ENCODE peak calls at places on chromosomes 16 and 17, in five cellular contexts. B is neuronal stem cell, C is fibroblast of lung, R is progenitor cell of endocrine pancreas, W is brain microvascular endothelial cell. Y is an unnamed sample.

GRCh38 chr16:53913082-53913870 is 209.3 kb downstream of the FTO start:
- DNase-seq in B (no peak), C (peak; percentile 88), R (no peak), W (peak; percentile 96), Y (peak; percentile 94)

GRCh38 chr17:74713199-74713755 is 554 bp upstream of the CD300LF start:
- DNase-seq in B (no peak), C (no peak), R (no peak), W (no peak), Y (no peak)

GRCh38 chr17:38761612-38762011 is 9.1 kb downstream of the PSMB3 start:
- DNase-seq in B (no peak), C (no peak), R (no peak), W (peak; percentile 27), Y (no peak)

GRCh38 chr16:85275533-85276249 is 163.4 kb upstream of the CIBAR2 start:
- DNase-seq in B (peak; percentile 73), C (peak; percentile 33), R (peak; percentile 82), W (no peak), Y (peak; percentile 30)

GRCh38 chr16:89119661-89120141 is 26.0 kb downstream of the ACSF3 start:
- DNase-seq in B (no peak), C (no peak), R (no peak), W (no peak), Y (no peak)

GRCh38 chr16:71185366-71185765 is 45.2 kb downstream of the HYDIN start:
- DNase-seq in B (no peak), C (peak; percentile 1), R (no peak), W (peak; percentile 2), Y (no peak)

GRCh38 chr17:32286518-32286900 is 20.9 kb downstream of the RHBDL3 start:
- DNase-seq in B (no peak), C (peak; percentile 12), R (no peak), W (no peak), Y (no peak)

GRCh38 chr16:19868421-19868820 is 16.2 kb downstream of the GPRC5B start:
- DNase-seq in B (no peak), C (no peak), R (no peak), W (no peak), Y (no peak)

GRCh38 chr16:58271589-58271988 is 23.2 kb downstream of the PRSS54 start:
- DNase-seq in B (no peak), C (no peak), R (no peak), W (no peak), Y (no peak)

GRCh38 chr17:48113201-48113676 is 5.7 kb downstream of the SNX11 start:
- DNase-seq in B (no peak), C (no peak), R (no peak), W (no peak), Y (no peak)

GRCh38 chr17:37661372-37662014 is 18.2 kb upstream of the DDX52 start:
- DNase-seq in B (no peak), C (no peak), R (no peak), W (no peak), Y (no peak)

GRCh38 chr16:57165923-57166322 is 19.9 kb downstream of the PSME3IP1 start:
- DNase-seq in B (no peak), C (peak; percentile 44), R (no peak), W (no peak), Y (peak; percentile 67)

GRCh38 chr17:4152471-4152870 is 9.5 kb downstream of the CYB5D2 start:
- DNase-seq in B (no peak), C (peak; percentile 72), R (no peak), W (peak; percentile 54), Y (peak; percentile 42)

GRCh38 chr17:292531-293382 is 59.9 kb downstream of the RPH3AL start:
- DNase-seq in B (no peak), C (no peak), R (no peak), W (no peak), Y (no peak)

GRCh38 chr16:48101069-48101674 is 54.6 kb downstream of the ABCC12 start:
- DNase-seq in B (no peak), C (peak; percentile 23), R (no peak), W (no peak), Y (no peak)

GRCh38 chr16:57475711-57476339 is 10.5 kb downstream of the DOK4 start:
- DNase-seq in B (no peak), C (peak; percentile 15), R (peak; percentile 59), W (peak; percentile 49), Y (no peak)

GRCh38 chr17:4932756-4933155 is 679 bp downstream of the GP1BA start:
- DNase-seq in B (no peak), C (no peak), R (no peak), W (no peak), Y (no peak)

GRCh38 chr16:3655030-3655790 is 719 bp downstream of the DNASE1 start:
- DNase-seq in B (no peak), C (no peak), R (no peak), W (no peak), Y (no peak)

GRCh38 chr17:52762147-52762793 is 603.8 kb upstream of the CA10 start:
- DNase-seq in B (no peak), C (no peak), R (no peak), W (no peak), Y (peak; percentile 0)

GRCh38 chr17:189444-189843 is 8.0 kb upstream of the DOC2B start:
- DNase-seq in B (no peak), C (no peak), R (no peak), W (no peak), Y (no peak)

GRCh38 chr17:50420419-50421112 is 5.5 kb upstream of the ACSF2 start:
- DNase-seq in B (no peak), C (no peak), R (no peak), W (no peak), Y (peak; percentile 72)

GRCh38 chr16:85677383-85677967 is 11.3 kb downstream of the GINS2 start:
- DNase-seq in B (no peak), C (no peak), R (no peak), W (no peak), Y (no peak)

GRCh38 chr17:37256627-37257026 is 119.2 kb upstream of the C17orf78 start:
- DNase-seq in B (no peak), C (no peak), R (no peak), W (no peak), Y (no peak)

GRCh38 chr16:48011888-48012658 is 143.7 kb downstream of the ABCC12 start:
- DNase-seq in B (no peak), C (no peak), R (no peak), W (no peak), Y (no peak)

GRCh38 chr17:76270770-76271668 is 5.9 kb downstream of the UBALD2 start:
- DNase-seq in B (no peak), C (no peak), R (no peak), W (no peak), Y (no peak)

GRCh38 chr17:58702045-58702476 is 9.7 kb downstream of the RAD51C start:
- DNase-seq in B (no peak), C (no peak), R (no peak), W (no peak), Y (no peak)

GRCh38 chr17:76404976-76405563 is 20.7 kb downstream of the SPHK1 start:
- DNase-seq in B (no peak), C (no peak), R (no peak), W (no peak), Y (no peak)

GRCh38 chr16:10777356-10777755 is 33.7 kb downstream of the NUBP1 start:
- DNase-seq in B (no peak), C (no peak), R (no peak), W (no peak), Y (no peak)

Y was measured in fibroblast of gingiva.